ENCODE peak calls at places on chromosomes 4 and X, in five cellular contexts. I, M, B, G and H are unnamed samples.

GRCh38 chrX:120824021-120824420 is 51.6 kb downstream of the CT47B1 start:
- DNase-seq in I (no peak), B (no peak), M (no peak), G (no peak), H (no peak)

GRCh38 chr4:86838141-86838540 is 11.0 kb downstream of the SLC10A6 start:
- DNase-seq in G (no peak), B (no peak), M (no peak), I (no peak), H (no peak)

GRCh38 chr4:38315296-38315695 is 348.7 kb upstream of the KLF3 start:
- DNase-seq in G (no peak), I (no peak), B (no peak), M (no peak), H (no peak)

GRCh38 chr4:119135721-119136121 is at the start of gene MYOZ2:
- DNase-seq in B (no peak), G (no peak), I (peak; percentile 61), M (peak; percentile 48), H (peak; percentile 64)

GRCh38 chr4:157907224-157907623 is 265.6 kb downstream of the GASK1B start:
- DNase-seq in I (no peak), B (no peak), M (no peak), G (no peak), H (no peak)

GRCh38 chr4:19844436-19844835 is 407.3 kb upstream of the SLIT2 start:
- DNase-seq in I (peak; percentile 46), G (peak; percentile 27), M (peak; percentile 11), B (no peak), H (peak; percentile 38)

GRCh38 chr4:80226091-80226490 is 28.8 kb downstream of the PRDM8 start:
- DNase-seq in M (peak; percentile 50), I (no peak), G (no peak), B (no peak), H (peak; percentile 58)

GRCh38 chr4:176735300-176735699 is 57.4 kb downstream of the VEGFC start:
- DNase-seq in B (no peak), G (peak; percentile 68), I (peak; percentile 58), M (peak; percentile 78), H (peak; percentile 69)

GRCh38 chr4:88779431-88779830 is 81.8 kb upstream of the NAP1L5 start:
- DNase-seq in I (peak; percentile 82), B (no peak), G (peak; percentile 73), M (no peak), H (peak; percentile 57)

GRCh38 chr4:172666711-172667368 is 501.8 kb upstream of the GALNT7 start:
- DNase-seq in B (no peak), M (no peak), I (no peak), G (no peak), H (peak; percentile 4)

GRCh38 chr4:7210818-7211217 is 18.5 kb downstream of the SORCS2 start:
- DNase-seq in M (peak; percentile 84), I (no peak), B (no peak), G (peak; percentile 70), H (peak; percentile 81)

GRCh38 chr4:165834116-165834515 is 38.9 kb upstream of the TLL1 start:
- DNase-seq in G (no peak), B (no peak), I (no peak), M (no peak), H (no peak)

GRCh38 chr4:7635435-7635834 is 200.7 kb upstream of the PSAPL1 start:
- DNase-seq in B (no peak), M (no peak), I (no peak), G (no peak), H (no peak)

GRCh38 chr4:54005475-54005874 is 58.9 kb downstream of the CHIC2 start:
- DNase-seq in M (peak; percentile 51), B (no peak), I (no peak), G (peak; percentile 43), H (peak; percentile 67)

GRCh38 chr4:138629669-138630068 is 385.9 kb upstream of the NOCT start:
- DNase-seq in G (no peak), M (no peak), B (no peak), I (no peak), H (no peak)

GRCh38 chr4:161949941-161950725 is 213.7 kb downstream of the FSTL5 start:
- DNase-seq in B (no peak), M (peak; percentile 3), I (no peak), G (peak; percentile 64), H (no peak)

GRCh38 chr4:161948026-161948770 is 215.6 kb downstream of the FSTL5 start:
- DNase-seq in I (no peak), M (no peak), G (no peak), B (no peak), H (no peak)

GRCh38 chr4:161952382-161952781 is 211.4 kb downstream of the FSTL5 start:
- DNase-seq in B (no peak), I (peak; percentile 47), G (no peak), M (no peak), H (no peak)
- TF ChIP-seq CTCF in B (peak; percentile 44), I (no peak), G (no peak), M (no peak), H (no peak)

DNA sequence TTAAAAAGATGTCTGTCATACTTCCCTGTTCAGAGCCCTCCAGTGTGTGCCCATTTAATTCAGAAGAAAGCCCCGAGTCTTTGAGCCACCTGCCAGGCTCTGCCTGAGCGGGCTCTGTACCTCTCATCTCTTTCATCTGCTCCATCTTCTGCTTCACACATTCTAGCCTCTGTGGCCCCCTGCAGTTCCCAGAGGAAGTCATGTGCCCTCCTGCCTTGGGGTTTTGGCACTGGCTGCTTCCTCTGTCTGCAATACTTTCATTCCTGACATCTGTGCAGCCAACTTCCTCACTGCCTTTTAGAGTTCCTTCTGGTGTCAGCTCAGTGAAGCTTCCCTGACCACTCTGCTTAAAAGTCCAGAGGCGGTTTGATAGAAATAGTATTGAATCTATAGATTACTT is 6.2 kb upstream of the STK32B start:
- DNase-seq in M (peak; percentile 12), I (peak; percentile 45), G (peak; percentile 43), B (no peak), H (no peak)
- TF ChIP-seq CTCF in M (no peak), I (no peak), G (no peak), B (no peak), H (no peak)

DNA sequence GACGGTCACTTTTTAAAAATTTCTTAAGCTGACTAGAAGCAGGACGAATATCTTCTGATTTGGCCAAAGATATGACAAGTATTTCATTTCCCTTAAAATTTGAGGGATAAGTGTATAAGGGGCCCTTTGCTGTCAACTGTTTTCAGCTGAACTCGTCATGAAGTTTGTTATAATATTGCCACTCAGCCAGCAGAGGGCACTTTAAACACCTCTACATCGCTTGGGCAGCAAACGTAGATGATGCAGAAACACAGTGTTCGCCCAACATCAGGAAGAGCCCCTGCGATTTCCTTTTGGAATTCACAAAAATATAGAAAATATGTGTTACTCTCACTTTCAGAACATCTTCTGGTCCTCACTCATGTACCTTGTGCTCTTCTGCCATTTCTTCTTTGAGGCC is 435.7 kb upstream of the FMR1 start:
- DNase-seq in G (no peak), M (peak; percentile 1), I (no peak), B (no peak), H (no peak)
- TF ChIP-seq CTCF in G (no peak), M (no peak), I (no peak), B (peak; percentile 34), H (no peak)

DNA sequence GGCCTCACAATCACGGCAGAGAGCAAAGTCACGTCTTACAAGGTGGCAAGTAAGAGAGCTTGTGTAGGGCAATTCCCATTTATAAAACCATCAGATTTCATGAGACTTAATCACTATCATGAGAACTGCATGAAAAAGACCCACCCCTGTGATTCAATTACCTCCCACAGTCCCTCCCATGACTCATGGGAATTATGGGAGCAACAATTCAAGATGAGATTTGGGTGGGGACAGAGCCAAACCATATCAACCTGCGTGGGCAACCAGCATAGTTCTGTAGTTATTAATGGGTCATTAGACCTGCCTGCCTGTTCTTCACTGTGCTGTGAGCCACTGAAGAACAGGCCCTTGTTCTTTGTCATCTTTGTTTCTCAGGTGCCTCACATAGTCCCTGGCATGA is 593.7 kb upstream of the BOD1L1 start:
- DNase-seq in M (peak; percentile 30), I (no peak), B (no peak), G (peak; percentile 24), H (peak; percentile 11)
- TF ChIP-seq CTCF in M (no peak), I (no peak), B (no peak), G (no peak), H (no peak)

GRCh38 chr4:82852751-82853053 is 38.3 kb downstream of the SEC31A start:
- DNase-seq in M (no peak), G (no peak), I (no peak), B (no peak), H (no peak)
- TF ChIP-seq CTCF in M (no peak), G (peak; percentile 14), I (no peak), B (no peak), H (no peak)

DNA sequence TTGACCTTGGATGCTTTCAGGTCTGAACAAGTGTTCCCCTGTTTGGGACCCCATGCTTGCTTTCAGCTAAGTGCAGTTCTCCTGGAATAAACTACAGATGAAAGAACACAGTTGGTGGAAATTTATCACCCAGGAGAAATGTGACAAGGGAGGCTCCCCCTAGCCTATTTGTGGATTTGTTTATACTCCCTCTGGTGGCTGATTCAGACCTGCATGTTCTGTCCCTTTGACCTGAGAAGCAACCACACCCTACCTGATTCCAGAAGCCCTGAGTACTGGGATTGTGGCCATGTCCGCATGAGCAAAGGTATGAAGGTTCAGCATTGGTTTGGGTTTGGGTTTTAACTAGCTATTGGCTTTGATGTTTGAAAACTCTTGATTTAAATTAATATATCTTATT is 440.9 kb downstream of the MID1IP1 start:
- DNase-seq in M (peak; percentile 19), I (peak; percentile 1), B (no peak), G (no peak), H (peak; percentile 7)
- TF ChIP-seq CTCF in M (peak; percentile 35), I (peak; percentile 43), B (peak; percentile 56), G (peak; percentile 43), H (peak; percentile 28)

GRCh38 chrX:33336783-33337182 is 125.4 kb upstream of the DMD start:
- DNase-seq in G (peak; percentile 8), B (no peak), M (peak; percentile 29), I (peak; percentile 38), H (peak; percentile 25)

GRCh38 chrX:33330798-33331197 is 119.4 kb upstream of the DMD start:
- DNase-seq in B (no peak), M (peak; percentile 12), G (no peak), I (no peak), H (no peak)
- TF ChIP-seq CTCF in B (no peak), M (no peak), G (no peak), I (no peak), H (no peak)

DNA sequence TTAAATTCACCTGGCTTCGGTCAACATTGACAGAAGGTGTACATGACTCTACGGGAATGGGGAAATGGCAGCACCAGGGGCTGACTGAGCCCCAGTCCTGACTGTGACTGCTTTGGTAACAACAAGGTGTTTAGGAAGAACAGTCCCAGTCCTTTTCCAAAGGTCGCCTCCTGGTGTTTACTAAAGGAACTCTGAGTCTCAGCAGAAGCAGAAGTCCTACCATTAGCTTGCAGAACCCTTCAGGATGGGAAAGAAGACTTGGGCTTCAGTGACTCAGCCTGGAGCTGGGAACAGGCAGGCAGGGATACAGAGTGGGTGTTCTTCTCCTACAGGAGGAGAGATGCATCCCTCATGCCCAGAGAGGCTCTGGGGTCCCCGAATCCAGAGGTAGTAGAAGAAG is 103.3 kb downstream of the MGST2 start:
- DNase-seq in G (no peak), M (peak; percentile 24), I (no peak), B (no peak), H (no peak)
- TF ChIP-seq CTCF in G (peak; percentile 14), M (peak; percentile 32), I (no peak), B (no peak), H (no peak)

GRCh38 chrX:25196221-25196620 is 180.5 kb upstream of the ARX start:
- DNase-seq in G (no peak), I (no peak), B (no peak), M (no peak), H (no peak)

GRCh38 chrX:25191403-25191802 is 175.6 kb upstream of the ARX start:
- DNase-seq in G (no peak), I (no peak), M (no peak), B (no peak), H (no peak)
- TF ChIP-seq CTCF in G (peak; percentile 8), I (no peak), M (no peak), B (no peak), H (no peak)